ENCODE peak calls at places on chromosomes 6 and 20, in nine cellular contexts. C is heart left ventricle; D is adipocyte; Y is psoas muscle; J is CD8-positive, alpha-beta memory T cell; A is upper lobe of right lung; Z is sigmoid colon; K is PC-3; N is IMR-90. E is an unnamed sample.

GRCh38 chr6:144715344-144715743 is 430.2 kb downstream of the UTRN start:
- DNase-seq in C (no peak), D (no peak), Y (no peak), J (no peak), A (no peak), Z (no peak), K (peak; percentile 5), N (no peak), E (no peak)

GRCh38 chr6:157823001-157823522 is at the start of gene SNX9:
- DNase-seq in C (peak; percentile 85), D (peak; percentile 92), Y (peak; percentile 91), J (peak; percentile 58), A (peak; percentile 87), Z (peak; percentile 90), K (peak; percentile 69), N (peak; percentile 72), E (peak; percentile 65)

GRCh38 chr6:27890351-27891299 is 21.6 kb downstream of the OR2B2 start:
- DNase-seq in C (no peak), D (peak; percentile 93), Y (peak; percentile 58), J (peak; percentile 73), A (peak; percentile 74), Z (no peak), K (no peak), N (peak; percentile 97), E (peak; percentile 81)

GRCh38 chr20:38218566-38218885 is 42.0 kb downstream of the KIAA1755 start:
- DNase-seq in C (no peak), D (no peak), Y (no peak), J (no peak), A (peak; percentile 55), Z (no peak), K (no peak), N (no peak), E (no peak)

GRCh38 chr20:63736893-63737689 is 627 bp downstream of the LIME1 start:
- DNase-seq in C (no peak), D (no peak), Y (peak; percentile 60), J (peak; percentile 61), A (peak; percentile 69), Z (peak; percentile 71), K (no peak), N (no peak), E (peak; percentile 69)

GRCh38 chr6:132392792-132393191 is 8.5 kb downstream of the MOXD1 start:
- DNase-seq in C (no peak), D (no peak), Y (no peak), J (no peak), A (no peak), Z (no peak), K (peak; percentile 55), N (no peak), E (no peak)

GRCh38 chr6:35054743-35055130 is 86.4 kb downstream of the TCP11 start:
- DNase-seq in C (no peak), D (no peak), Y (no peak), J (no peak), A (no peak), Z (peak; percentile 53), K (no peak), N (no peak), E (no peak)

GRCh38 chr6:79946773-79947190 is 571 bp downstream of the ELOVL4 start:
- DNase-seq in C (peak; percentile 23), D (peak; percentile 67), Y (no peak), J (peak; percentile 8), A (no peak), Z (peak; percentile 61), K (peak; percentile 15), N (peak; percentile 18), E (no peak)

GRCh38 chr6:4776493-4776966 is 326 bp downstream of the CDYL start:
- DNase-seq in C (no peak), D (peak; percentile 77), Y (no peak), J (peak; percentile 31), A (peak; percentile 80), Z (peak; percentile 75), K (no peak), N (no peak), E (peak; percentile 50)

GRCh38 chr20:44785768-44786167 is 24.6 kb downstream of the RIMS4 start:
- DNase-seq in C (no peak), D (peak; percentile 10), Y (no peak), J (no peak), A (no peak), Z (no peak), K (peak; percentile 34), N (no peak), E (no peak)

GRCh38 chr20:49568491-49569151 is 684 bp upstream of the PTGIS start:
- DNase-seq in C (no peak), D (no peak), Y (no peak), J (no peak), A (no peak), Z (peak; percentile 67), K (no peak), N (no peak), E (peak; percentile 37)

GRCh38 chr6:43667245-43668150 is 20.1 kb downstream of the MRPS18A start:
- DNase-seq in C (peak; percentile 75), D (peak; percentile 86), Y (peak; percentile 91), J (peak; percentile 72), A (peak; percentile 89), Z (peak; percentile 88), K (peak; percentile 93), N (peak; percentile 60), E (peak; percentile 95)

GRCh38 chr6:62441182-62441581 is 155.2 kb upstream of the KHDRBS2 start:
- DNase-seq in C (no peak), D (no peak), Y (no peak), J (no peak), A (no peak), Z (no peak), K (no peak), N (no peak), E (no peak)

GRCh38 chr20:20710847-20711315 is 1.6 kb downstream of the RALGAPA2 start:
- DNase-seq in C (no peak), D (no peak), Y (no peak), J (no peak), A (no peak), Z (no peak), K (peak; percentile 13), N (no peak), E (no peak)

GRCh38 chr6:70396163-70396562 is 17.1 kb upstream of the FAM135A start:
- DNase-seq in C (no peak), D (no peak), Y (no peak), J (no peak), A (no peak), Z (no peak), K (no peak), N (no peak), E (no peak)
- H3K4me1 ChIP-seq in C (no peaks in the 10 kb centered on the region), D (peaks cover 9% of the 10 kb centered on the region), Y (no peaks in the 10 kb centered on the region), J (no peaks in the 10 kb centered on the region), A (no peaks in the 10 kb centered on the region), Z (no peaks in the 10 kb centered on the region), K (peaks cover 37% of the 10 kb centered on the region), N (peaks cover 3% of the 10 kb centered on the region), E (no peaks in the 10 kb centered on the region)

GRCh38 chr6:16369989-16370388 is 131.6 kb downstream of the GMPR start:
- DNase-seq in C (no peak), D (no peak), Y (no peak), J (no peak), A (no peak), Z (no peak), K (no peak), N (no peak), E (no peak)
- H3K4me1 ChIP-seq in C (peaks cover 9% of the 10 kb centered on the region), D (no peaks in the 10 kb centered on the region), Y (peaks cover 19% of the 10 kb centered on the region), J (no peaks in the 10 kb centered on the region), A (no peaks in the 10 kb centered on the region), Z (peaks cover 9% of the 10 kb centered on the region), K (no peaks in the 10 kb centered on the region), N (no peaks in the 10 kb centered on the region), E (no peaks in the 10 kb centered on the region)

GRCh38 chr6:139711714-139712585 is 337.5 kb upstream of the CITED2 start:
- DNase-seq in C (no peak), D (peak; percentile 57), Y (no peak), J (no peak), A (no peak), Z (no peak), K (peak; percentile 37), N (peak; percentile 63), E (no peak)

GRCh38 chr6:139713911-139714527 is 339.6 kb upstream of the CITED2 start:
- DNase-seq in C (no peak), D (peak; percentile 20), Y (no peak), J (no peak), A (no peak), Z (no peak), K (peak; percentile 48), N (no peak), E (no peak)

GRCh38 chr6:139708342-139709199 is 334.1 kb upstream of the CITED2 start:
- DNase-seq in C (no peak), D (peak; percentile 88), Y (no peak), J (no peak), A (no peak), Z (no peak), K (peak; percentile 51), N (peak; percentile 86), E (no peak)

GRCh38 chr6:139713416-139713815 is 339.0 kb upstream of the CITED2 start:
- DNase-seq in C (no peak), D (no peak), Y (no peak), J (no peak), A (no peak), Z (no peak), K (no peak), N (no peak), E (no peak)

GRCh38 chr6:139710578-139710977 is 336.1 kb upstream of the CITED2 start:
- DNase-seq in C (no peak), D (no peak), Y (no peak), J (no peak), A (no peak), Z (no peak), K (no peak), N (no peak), E (no peak)
- H3K4me1 ChIP-seq in C (peaks cover 26% of the 10 kb centered on the region), D (peaks cover 34% of the 10 kb centered on the region), Y (no peaks in the 10 kb centered on the region), J (no peaks in the 10 kb centered on the region), A (peaks cover 26% of the 10 kb centered on the region), Z (peaks cover 34% of the 10 kb centered on the region), K (peaks cover 21% of the 10 kb centered on the region), N (peaks cover 8% of the 10 kb centered on the region), E (no peaks in the 10 kb centered on the region)

GRCh38 chr6:108565893-108566292 is 5.2 kb downstream of the FOXO3 start:
- DNase-seq in C (peak; percentile 69), D (peak; percentile 78), Y (no peak), J (no peak), A (no peak), Z (peak; percentile 90), K (peak; percentile 45), N (peak; percentile 88), E (peak; percentile 66)

GRCh38 chr6:108563292-108563691 is 2.6 kb downstream of the FOXO3 start:
- DNase-seq in C (no peak), D (no peak), Y (no peak), J (no peak), A (no peak), Z (no peak), K (no peak), N (no peak), E (no peak)

GRCh38 chr6:108565091-108565766 is 4.5 kb downstream of the FOXO3 start:
- DNase-seq in C (no peak), D (no peak), Y (no peak), J (no peak), A (no peak), Z (no peak), K (peak; percentile 64), N (no peak), E (no peak)

GRCh38 chr6:108562503-108562993 is 1.8 kb downstream of the FOXO3 start:
- DNase-seq in C (peak; percentile 81), D (peak; percentile 79), Y (peak; percentile 80), J (no peak), A (peak; percentile 82), Z (peak; percentile 89), K (peak; percentile 71), N (peak; percentile 81), E (peak; percentile 70)

DNA sequence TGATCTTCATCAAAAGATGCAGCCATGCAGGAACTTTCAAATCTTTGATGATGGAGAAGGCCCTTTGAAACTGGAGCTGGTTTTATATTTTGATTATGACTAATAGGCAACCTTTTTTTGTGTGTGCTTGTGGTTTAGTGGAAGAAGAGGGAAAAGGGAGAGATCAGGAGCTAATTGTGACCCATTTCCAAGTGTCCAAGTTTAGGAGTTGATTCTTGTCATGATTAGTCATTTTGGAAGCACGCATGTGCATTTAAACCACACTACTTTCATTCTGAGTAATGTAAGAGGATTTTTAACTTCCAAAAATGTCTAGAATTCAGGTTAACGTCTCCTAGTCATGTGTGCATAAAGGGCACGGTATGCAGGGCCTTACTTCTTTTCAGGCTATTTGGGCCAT is 3.5 kb downstream of the FOXO3 start:
- DNase-seq in C (no peak), D (peak; percentile 86), Y (no peak), J (no peak), A (no peak), Z (no peak), K (peak; percentile 92), N (peak; percentile 98), E (no peak)
- H3K4me1 ChIP-seq in C (peaks cover 69% of the 10 kb centered on the region), D (peaks cover 41% of the 10 kb centered on the region), Y (peaks cover 57% of the 10 kb centered on the region), J (peaks cover 66% of the 10 kb centered on the region), A (peaks cover 58% of the 10 kb centered on the region), Z (peaks cover 63% of the 10 kb centered on the region), K (peaks cover 33% of the 10 kb centered on the region), N (peaks cover 14% of the 10 kb centered on the region), E (peaks cover 21% of the 10 kb centered on the region)

E was measured in Peyer's patch.